ENCODE peak calls at places on chromosome 2, in nine cellular contexts. K is B cell, H is gastrocnemius medialis, X is GM12865, N is astrocyte, I is breast epithelium, Y is cardiac fibroblast, J is lower lobe of right lung, C is heart right ventricle. S is an unnamed sample.

GRCh38 chr2:80329491-80329890 is 24.9 kb upstream of the LRRTM1 start:
- DNase-seq in K (no peak), H (no peak), X (no peak), N (no peak), I (no peak), Y (no peak), J (no peak), C (no peak), S (no peak)

GRCh38 chr2:28896906-28897305 is 2.4 kb downstream of the WDR43 start:
- DNase-seq in K (no peak), H (no peak), X (no peak), N (peak), I (no peak), Y (no peak), J (no peak), C (no peak), S (no peak)

GRCh38 chr2:237569896-237570295 is 3.5 kb downstream of the PRLH start:
- DNase-seq in K (no peak), H (no peak), X (no peak), N (no peak), I (no peak), Y (no peak), J (no peak), C (no peak), S (no peak)

GRCh38 chr2:19228092-19228670 is 130.2 kb downstream of the OSR1 start:
- DNase-seq in K (no peak), H (no peak), X (no peak), N (no peak), I (no peak), Y (no peak), J (no peak), C (no peak), S (no peak)

GRCh38 chr2:44796771-44797170 is 144.7 kb upstream of the SIX3 start:
- DNase-seq in K (no peak), H (no peak), X (no peak), N (no peak), I (no peak), Y (no peak), J (no peak), C (no peak), S (no peak)

GRCh38 chr2:233059797-233060499 is at the start of gene INPP5D:
- DNase-seq in K (peak), H (peak), X (peak), N (no peak), I (peak), Y (no peak), J (peak), C (peak), S (no peak)

GRCh38 chr2:227849906-227850305 is 21.5 kb upstream of the DAW1 start:
- DNase-seq in K (no peak), H (no peak), X (no peak), N (peak), I (no peak), Y (peak), J (no peak), C (no peak), S (no peak)

GRCh38 chr2:96737831-96738230 is 2.0 kb downstream of the LMAN2L start:
- DNase-seq in K (no peak), H (no peak), X (no peak), N (no peak), I (no peak), Y (no peak), J (no peak), C (no peak), S (no peak)

GRCh38 chr2:479031-479430 is 191.1 kb upstream of the ALKAL2 start:
- DNase-seq in K (no peak), H (no peak), X (no peak), N (no peak), I (no peak), Y (no peak), J (no peak), C (no peak), S (no peak)

GRCh38 chr2:19349911-19350677 is 8.3 kb downstream of the OSR1 start:
- DNase-seq in K (peak), H (no peak), X (peak), N (peak), I (no peak), Y (peak), J (peak), C (peak), S (peak)

GRCh38 chr2:240578110-240578450 is 8.5 kb upstream of the CAPN10 start:
- DNase-seq in K (no peak), H (no peak), X (no peak), N (no peak), I (no peak), Y (no peak), J (no peak), C (peak), S (no peak)

GRCh38 chr2:85804026-85804425 is 50.2 kb downstream of the ATOH8 start:
- DNase-seq in K (no peak), H (no peak), X (no peak), N (no peak), I (no peak), Y (no peak), J (no peak), C (no peak), S (no peak)

GRCh38 chr2:161586517-161587167 is 37.6 kb upstream of the SLC4A10 start:
- DNase-seq in K (no peak), H (no peak), X (peak), N (peak), I (no peak), Y (peak), J (no peak), C (no peak), S (no peak)

GRCh38 chr2:162113771-162114168 is 38.3 kb downstream of the GCG start:
- DNase-seq in K (no peak), H (peak), X (no peak), N (peak), I (no peak), Y (peak), J (no peak), C (no peak), S (no peak)

GRCh38 chr2:133262888-133263287 is 305.4 kb downstream of the NCKAP5 start:
- DNase-seq in K (no peak), H (no peak), X (no peak), N (no peak), I (no peak), Y (no peak), J (no peak), C (no peak), S (no peak)

GRCh38 chr2:75932996-75933395 is 222.3 kb upstream of the GCFC2 start:
- DNase-seq in K (no peak), H (no peak), X (no peak), N (no peak), I (no peak), Y (no peak), J (no peak), C (no peak), S (no peak)

GRCh38 chr2:132729572-132729971 is 59.6 kb upstream of the LYPD1 start:
- DNase-seq in K (no peak), H (no peak), X (no peak), N (no peak), I (no peak), Y (no peak), J (no peak), C (no peak), S (no peak)

GRCh38 chr2:226618875-226619605 is 180.6 kb downstream of the IRS1 start:
- DNase-seq in K (no peak), H (no peak), X (no peak), N (peak), I (no peak), Y (peak), J (no peak), C (no peak), S (no peak)

GRCh38 chr2:37585982-37586621 is 85.3 kb downstream of the CDC42EP3 start:
- DNase-seq in K (no peak), H (peak), X (peak), N (peak), I (no peak), Y (peak), J (no peak), C (no peak), S (no peak)

GRCh38 chr2:64045938-64046337 is 26.7 kb upstream of the VPS54 start:
- DNase-seq in K (no peak), H (no peak), X (no peak), N (no peak), I (no peak), Y (no peak), J (no peak), C (no peak), S (no peak)

GRCh38 chr2:73202156-73203054 is at the start of gene NOTO:
- DNase-seq in K (peak), H (no peak), X (no peak), N (no peak), I (no peak), Y (peak), J (no peak), C (no peak), S (no peak)

GRCh38 chr2:159439421-159439820 is 152.9 kb upstream of the WDSUB1 start:
- DNase-seq in K (no peak), H (no peak), X (no peak), N (no peak), I (no peak), Y (no peak), J (no peak), C (no peak), S (no peak)

GRCh38 chr2:159442159-159442852 is 155.8 kb upstream of the WDSUB1 start:
- DNase-seq in K (no peak), H (no peak), X (no peak), N (no peak), I (no peak), Y (no peak), J (no peak), C (no peak), S (no peak)

GRCh38 chr2:159438284-159438683 is 151.8 kb upstream of the WDSUB1 start:
- DNase-seq in K (no peak), H (no peak), X (no peak), N (no peak), I (no peak), Y (no peak), J (no peak), C (no peak), S (no peak)

GRCh38 chr2:159438720-159439353 is 152.3 kb upstream of the WDSUB1 start:
- DNase-seq in K (no peak), H (no peak), X (no peak), N (no peak), I (no peak), Y (no peak), J (no peak), C (no peak), S (no peak)

DNA sequence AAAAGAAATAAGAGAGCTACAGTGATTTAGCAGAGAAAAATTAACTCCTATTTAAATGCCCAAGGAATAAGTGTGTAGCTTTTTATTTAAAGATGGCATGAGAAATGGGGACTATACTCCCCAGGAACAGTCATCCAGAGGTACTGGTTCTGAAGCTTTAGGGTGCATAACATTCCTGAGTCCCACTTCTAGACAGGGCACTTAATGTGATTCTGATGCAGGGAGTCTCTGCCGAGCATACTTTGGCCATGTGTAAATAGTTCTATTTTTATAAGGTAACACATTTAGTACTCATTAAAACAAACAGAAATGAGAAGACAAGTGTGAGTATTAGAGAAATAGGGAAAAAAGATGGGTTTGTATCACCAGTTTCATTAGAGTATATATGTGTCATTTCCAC is 154.7 kb upstream of the WDSUB1 start:
- DNase-seq in K (no peak), H (no peak), X (no peak), N (no peak), I (no peak), Y (no peak), J (no peak), C (no peak), S (no peak)
- TF ChIP-seq CTCF in K (no peak), H (no peak), X (no peak), N (no peak), I (no peak), Y (no peak), J (no peak), C (no peak), S (no peak)

GRCh38 chr2:11534078-11534745 is 367 bp downstream of the GREB1 start:
- DNase-seq in K (no peak), H (no peak), X (peak), N (no peak), I (no peak), Y (no peak), J (no peak), C (no peak), S (no peak)

GRCh38 chr2:11535899-11536344 is 2.1 kb downstream of the GREB1 start:
- DNase-seq in K (no peak), H (no peak), X (no peak), N (no peak), I (no peak), Y (no peak), J (no peak), C (no peak), S (peak)

GRCh38 chr2:11532434-11533055 is 1.3 kb upstream of the GREB1 start:
- DNase-seq in K (no peak), H (no peak), X (peak), N (peak), I (no peak), Y (peak), J (no peak), C (no peak), S (no peak)

GRCh38 chr2:11533278-11534077 is at the start of gene GREB1:
- DNase-seq in K (no peak), H (no peak), X (no peak), N (no peak), I (no peak), Y (peak), J (no peak), C (no peak), S (no peak)

DNA sequence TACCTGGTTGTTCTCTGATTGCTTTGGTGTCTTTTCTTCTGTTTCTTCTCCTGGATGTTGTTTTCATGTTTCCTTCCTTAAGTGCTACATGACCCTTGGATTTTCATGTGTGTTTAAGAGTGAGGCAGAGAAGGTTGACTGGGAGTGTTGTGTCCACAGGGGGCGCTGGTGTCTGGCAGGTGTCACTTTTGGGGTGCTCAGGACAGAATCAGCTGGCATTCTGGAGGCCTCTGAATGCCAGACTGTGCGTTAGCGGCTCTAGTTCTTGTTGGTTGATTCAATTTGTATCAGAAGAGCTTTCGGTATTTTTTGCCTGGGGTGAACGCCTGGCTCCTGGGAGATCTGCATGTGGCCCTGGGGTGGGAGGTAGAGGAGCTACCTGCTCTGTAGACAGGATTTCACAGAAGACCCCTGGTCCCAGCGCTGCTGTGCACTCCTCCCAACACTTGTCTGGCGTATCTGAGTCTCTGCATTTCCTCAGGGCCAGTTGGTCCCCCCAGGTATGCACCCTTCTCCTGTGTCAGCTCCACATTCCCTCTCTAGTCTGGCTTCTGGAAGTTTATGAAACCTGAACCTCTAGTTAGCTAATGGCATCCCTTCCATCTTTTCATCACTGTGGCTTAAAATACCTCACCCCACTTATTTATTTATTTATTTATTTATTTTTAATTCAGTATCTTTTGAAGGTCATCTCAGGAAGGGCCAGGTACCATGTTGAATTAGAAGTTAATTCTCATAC is 1.1 kb downstream of the GREB1 start:
- DNase-seq in K (no peak), H (no peak), X (peak), N (no peak), I (no peak), Y (no peak), J (no peak), C (no peak), S (no peak)
- TF ChIP-seq CTCF in K (no peak), H (peak), X (peak), N (peak), I (no peak), Y (peak), J (no peak), C (no peak), S (peak)

DNA sequence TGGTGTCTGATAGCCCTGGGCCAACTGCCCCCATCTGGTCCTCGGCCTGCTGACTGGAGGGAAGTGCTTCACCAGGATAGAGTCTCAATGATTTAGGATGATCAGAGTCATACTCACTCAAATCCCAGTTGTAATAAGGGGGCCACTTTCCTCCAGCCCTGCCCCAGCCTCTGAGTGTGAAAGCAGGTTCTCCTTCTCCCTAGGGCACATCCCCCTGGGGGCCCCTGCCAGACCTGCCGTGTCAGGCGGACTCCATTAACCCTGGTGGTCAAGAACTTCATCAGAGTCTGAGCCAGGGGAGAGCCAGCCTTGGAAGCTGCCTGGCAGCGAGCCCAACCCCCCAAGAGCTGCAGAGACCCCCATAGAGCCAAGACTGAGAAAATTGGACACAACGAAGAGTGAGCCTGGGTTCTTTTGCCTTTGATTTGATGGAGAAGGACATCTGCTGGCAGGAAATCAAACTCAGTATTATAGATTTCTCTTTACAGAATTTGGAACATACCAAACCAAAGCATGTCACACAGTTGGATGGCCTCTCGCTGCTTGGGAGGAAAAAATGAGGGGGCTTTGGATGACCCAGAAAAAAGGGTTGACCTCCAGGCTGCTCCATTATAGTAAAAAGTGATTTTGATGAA is 509.5 kb downstream of the CMPK2 start:
- DNase-seq in K (no peak), H (no peak), X (no peak), N (no peak), I (no peak), Y (no peak), J (no peak), C (no peak), S (no peak)
- TF ChIP-seq CTCF in K (no peak), H (no peak), X (peak), N (no peak), I (no peak), Y (no peak), J (no peak), C (no peak), S (no peak)

DNA sequence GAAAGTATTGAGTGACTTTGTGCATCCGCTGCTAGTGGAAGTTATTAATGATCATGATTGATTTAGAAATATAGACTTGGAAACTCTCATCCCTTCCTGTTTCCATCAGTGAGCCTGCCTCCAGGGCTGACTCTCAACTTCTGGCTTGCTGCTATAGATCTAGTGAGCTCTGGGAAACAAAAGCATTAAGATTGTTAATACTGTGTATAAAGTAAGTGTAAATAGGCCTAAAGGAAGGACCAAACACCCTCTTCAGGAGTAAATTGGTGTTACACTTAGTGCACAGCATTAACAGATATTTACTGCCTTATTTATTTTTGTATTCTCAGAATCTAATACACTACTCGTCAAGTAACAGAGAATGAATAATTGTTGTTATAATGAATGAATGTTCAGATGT is 285.6 kb downstream of the THSD7B start:
- DNase-seq in K (no peak), H (no peak), X (peak), N (no peak), I (no peak), Y (no peak), J (no peak), C (no peak), S (no peak)
- TF ChIP-seq CTCF in K (no peak), H (no peak), X (peak), N (no peak), I (no peak), Y (peak), J (no peak), C (no peak), S (no peak)

S was measured in BE2C.